ENCODE peak calls at places on chromosome 17, in five cellular contexts. B is HL-60, I is SK-N-SH, S is GM23338, Z is stomach. M is an unnamed sample.

GRCh38 chr17:75756451-75757085 is 8.4 kb downstream of the GALK1 start:
- DNase-seq in I (peak), Z (no peak), S (no peak), B (no peak), M (no peak)

GRCh38 chr17:35046740-35047283 is 16.7 kb downstream of the RFFL start:
- DNase-seq in I (peak), S (no peak), B (no peak), Z (no peak), M (no peak)

GRCh38 chr17:4998027-4998665 is 396 bp downstream of the KIF1C start:
- DNase-seq in Z (peak), I (peak), S (peak), B (no peak), M (no peak)

GRCh38 chr17:28792877-28793666 is 49.3 kb downstream of the TRAF4 start:
- DNase-seq in S (peak), I (no peak), Z (no peak), B (peak), M (no peak)

GRCh38 chr17:67488161-67488560 is 111.1 kb downstream of the PITPNC1 start:
- DNase-seq in Z (no peak), I (peak), S (no peak), B (no peak), M (no peak)

GRCh38 chr17:79457376-79457775 is 153.5 kb downstream of the RBFOX3 start:
- DNase-seq in Z (no peak), I (no peak), S (no peak), B (no peak), M (no peak)

GRCh38 chr17:72985882-72986720 is 106.4 kb downstream of the SLC39A11 start:
- DNase-seq in Z (peak), I (peak), B (peak), S (peak), M (no peak)

GRCh38 chr17:43312011-43312410 is 78.2 kb upstream of the RNU2-1 start:
- DNase-seq in Z (no peak), B (no peak), I (no peak), S (no peak), M (no peak)

GRCh38 chr17:75346906-75347305 is 57.7 kb upstream of the SLC25A19 start:
- DNase-seq in S (peak), Z (no peak), I (no peak), B (peak), M (no peak)

GRCh38 chr17:40107266-40107980 is 7.0 kb upstream of the NR1D1 start:
- DNase-seq in Z (no peak), I (no peak), B (peak), S (no peak), M (no peak)

GRCh38 chr17:35080536-35080935 is 17.0 kb upstream of the RFFL start:
- DNase-seq in S (no peak), I (no peak), Z (no peak), B (peak), M (no peak)

GRCh38 chr17:57862410-57862989 is 12.7 kb upstream of the MRPS23 start:
- DNase-seq in Z (no peak), B (no peak), S (peak), I (peak), M (no peak)

GRCh38 chr17:80704894-80705293 is 160.3 kb downstream of the RPTOR start:
- DNase-seq in S (no peak), B (no peak), Z (no peak), I (no peak), M (no peak)

GRCh38 chr17:1651559-1651844 is 1.8 kb upstream of the RILP start:
- DNase-seq in B (no peak), S (no peak), I (no peak), Z (no peak), M (no peak)

GRCh38 chr17:76421054-76421427 is 31.9 kb downstream of the UBE2O start:
- DNase-seq in B (no peak), I (no peak), S (peak), Z (no peak), M (no peak)

GRCh38 chr17:83018658-83019193 is 60.7 kb upstream of the METRNL start:
- DNase-seq in Z (no peak), I (no peak), B (no peak), S (no peak), M (no peak)

GRCh38 chr17:19727466-19728113 is 11.2 kb upstream of the SLC47A2 start:
- DNase-seq in I (no peak), Z (no peak), B (peak), S (no peak), M (no peak)

GRCh38 chr17:33389506-33390141 is 96.5 kb upstream of the ASIC2 start:
- DNase-seq in Z (no peak), S (no peak), I (no peak), B (no peak), M (no peak)

GRCh38 chr17:76151896-76152454 is 10.9 kb upstream of the FOXJ1 start:
- DNase-seq in Z (no peak), I (no peak), S (no peak), B (no peak), M (no peak)

GRCh38 chr17:17015221-17015620 is 27.0 kb upstream of the MPRIP start:
- DNase-seq in Z (no peak), I (no peak), S (no peak), B (no peak), M (no peak)

GRCh38 chr17:72984145-72984924 is 108.2 kb downstream of the SLC39A11 start:
- DNase-seq in B (no peak), I (no peak), Z (no peak), S (no peak), M (no peak)

GRCh38 chr17:19344311-19345066 is 18.0 kb downstream of the B9D1 start:
- DNase-seq in I (no peak), Z (no peak), S (no peak), B (no peak), M (no peak)

GRCh38 chr17:28221751-28222414 is 97.1 kb upstream of the TMEM97 start:
- DNase-seq in B (no peak), I (no peak), Z (no peak), S (no peak), M (no peak)

GRCh38 chr17:2949469-2950044 is 113.8 kb downstream of the OR1D5 start:
- DNase-seq in I (no peak), B (no peak), Z (peak), S (no peak), M (no peak)

GRCh38 chr17:32494621-32495346 is 8.0 kb downstream of the CDK5R1 start:
- DNase-seq in Z (no peak), B (peak), I (no peak), S (no peak), M (no peak)

GRCh38 chr17:65438708-65439294 is 122.6 kb downstream of the AXIN2 start:
- DNase-seq in Z (no peak), B (no peak), I (peak), S (no peak), M (no peak)

GRCh38 chr17:75326587-75326955 is 37.3 kb upstream of the SLC25A19 start:
- DNase-seq in I (no peak), B (peak), S (no peak), Z (no peak), M (no peak)

GRCh38 chr17:70060415-70060814 is 14.6 kb upstream of the KCNJ16 start:
- DNase-seq in I (no peak), Z (peak), S (no peak), B (no peak), M (no peak)

GRCh38 chr17:76314392-76315227 is 6.5 kb upstream of the QRICH2 start:
- DNase-seq in B (no peak), S (no peak), Z (no peak), I (no peak), M (no peak)

GRCh38 chr17:45147102-45147580 is 1.1 kb upstream of the HEXIM1 start:
- DNase-seq in I (peak), B (peak), Z (peak), S (peak), M (no peak)

GRCh38 chr17:29784661-29785060 is 145.4 kb downstream of the SSH2 start:
- DNase-seq in Z (no peak), I (no peak), S (no peak), B (no peak), M (no peak)

GRCh38 chr17:35934760-35935159 is 4.2 kb upstream of the RDM1 start:
- DNase-seq in S (no peak), Z (no peak), B (no peak), I (no peak), M (no peak)

GRCh38 chr17:4327638-4328037 is 38.8 kb downstream of the UBE2G1 start:
- DNase-seq in Z (no peak), I (no peak), B (no peak), S (no peak), M (no peak)

GRCh38 chr17:29574732-29575510 is 6.4 kb downstream of the TP53I13 start:
- DNase-seq in B (no peak), I (no peak), Z (peak), S (no peak), M (no peak)

GRCh38 chr17:64386412-64387144 is 4.1 kb downstream of the PECAM1 start:
- DNase-seq in B (no peak), S (no peak), Z (no peak), I (no peak), M (no peak)
- TF ChIP-seq POLR2AphosphoS5 in B (no peak), S (no peak), Z (no peak), I (no peak), M (no peak)

GRCh38 chr17:51200846-51201245 is 34.6 kb downstream of the NME2 start:
- DNase-seq in I (no peak), B (no peak), S (no peak), Z (no peak), M (no peak)
- TF ChIP-seq POLR2AphosphoS5 in I (no peak), B (no peak), S (no peak), Z (no peak), M (no peak)

GRCh38 chr17:38544175-38544838 is 61.4 kb downstream of the SRCIN1 start:
- DNase-seq in B (no peak), I (no peak), Z (no peak), S (no peak), M (no peak)

GRCh38 chr17:38540514-38540913 is 65.2 kb downstream of the SRCIN1 start:
- DNase-seq in Z (no peak), B (no peak), I (no peak), S (no peak), M (no peak)

GRCh38 chr17:38541281-38541680 is 64.5 kb downstream of the SRCIN1 start:
- DNase-seq in B (no peak), Z (no peak), S (no peak), I (no peak), M (no peak)

GRCh38 chr17:38543403-38544174 is 62.2 kb downstream of the SRCIN1 start:
- DNase-seq in S (no peak), B (no peak), Z (no peak), I (no peak), M (no peak)

DNA sequence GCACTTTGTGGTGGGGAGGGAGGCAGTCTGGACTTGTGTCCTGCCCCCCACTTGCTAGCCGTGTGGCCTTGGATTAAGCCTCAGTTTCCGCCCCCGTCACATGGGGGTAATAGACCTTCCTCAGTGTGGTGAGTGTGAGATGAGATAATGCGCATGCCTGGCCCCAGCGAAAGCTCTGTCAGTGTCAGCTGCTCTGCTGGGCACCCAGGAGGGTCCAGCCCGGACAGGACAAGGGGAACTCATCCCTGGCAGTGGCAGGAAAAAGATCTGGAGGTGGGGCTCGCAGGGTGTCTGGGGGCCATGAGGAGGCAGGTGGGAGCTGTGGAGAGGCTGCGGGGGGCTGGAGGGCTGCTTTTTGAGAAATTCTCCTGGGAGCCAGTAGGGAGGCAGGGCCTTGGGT is 63.5 kb downstream of the SRCIN1 start:
- DNase-seq in I (no peak), S (no peak), B (no peak), Z (no peak), M (no peak)
- TF ChIP-seq POLR2AphosphoS5 in I (no peak), S (no peak), B (no peak), Z (no peak), M (no peak)

GRCh38 chr17:64025732-64026294 is 5.4 kb upstream of the ICAM2 start:
- DNase-seq in B (peak), S (peak), I (peak), Z (peak), M (no peak)
- TF ChIP-seq POLR2AphosphoS5 in B (no peak), S (no peak), I (no peak), Z (peak), M (no peak)

GRCh38 chr17:49576121-49576905 is 642 bp downstream of the NXPH3 start:
- DNase-seq in B (no peak), I (peak), S (peak), Z (no peak), M (no peak)
- TF ChIP-seq POLR2AphosphoS5 in B (no peak), I (no peak), S (peak), Z (no peak), M (peak)

DNA sequence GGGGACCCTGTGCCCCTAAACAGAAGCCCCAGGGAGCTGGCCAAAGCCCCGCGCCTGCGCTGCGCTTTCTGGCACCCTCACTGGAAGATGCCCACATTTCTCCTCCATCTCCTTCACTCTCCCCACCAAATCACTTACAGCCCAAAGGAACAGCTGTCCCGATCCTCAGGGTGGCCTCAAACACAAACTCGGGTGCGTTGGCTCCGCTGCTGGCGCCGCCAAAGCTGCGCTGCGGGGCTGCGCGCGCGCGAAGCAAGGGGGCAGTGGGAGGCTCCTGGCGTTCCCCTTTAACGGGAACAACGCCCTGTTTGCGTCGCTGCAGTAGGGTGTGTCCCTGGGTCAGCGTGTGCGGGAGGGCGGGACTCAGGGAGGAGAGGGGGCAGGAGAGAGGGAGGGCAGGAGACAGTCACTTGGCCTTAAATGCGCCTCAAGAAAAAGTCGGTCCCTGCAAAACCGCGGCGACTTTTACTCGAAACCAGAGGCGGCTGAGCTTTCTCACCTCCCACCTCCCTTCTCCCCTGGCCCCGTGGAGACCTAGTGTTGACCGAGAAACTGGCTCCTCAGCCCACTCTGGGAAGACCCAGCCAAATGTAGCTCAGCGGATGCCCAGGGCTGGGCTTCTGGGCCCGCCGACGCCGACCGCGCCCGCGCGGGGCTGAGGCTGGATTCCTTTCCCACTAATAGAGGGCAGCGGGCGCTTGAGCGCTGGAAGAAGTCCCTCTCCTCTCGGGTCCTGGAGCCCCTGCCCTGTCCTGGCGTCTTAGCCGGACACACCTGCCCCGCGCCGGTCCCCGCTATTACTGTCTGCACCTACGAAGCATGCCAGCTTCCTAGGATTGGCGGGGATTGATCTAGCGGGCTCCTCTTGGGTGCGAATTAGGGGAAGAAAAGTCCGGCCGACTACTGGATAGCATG is 2.6 kb downstream of the PMP22 start:
- DNase-seq in S (peak), B (no peak), Z (peak), I (peak), M (no peak)
- TF ChIP-seq POLR2AphosphoS5 in S (no peak), B (no peak), Z (peak), I (peak), M (peak)

GRCh38 chr17:77429985-77430752 is 289.4 kb downstream of the SEC14L1 start:
- DNase-seq in Z (peak), S (peak), B (peak), I (peak), M (peak)
- TF ChIP-seq POLR2AphosphoS5 in Z (peak), S (peak), B (no peak), I (peak), M (peak)

GRCh38 chr17:8806206-8807069 is 7.3 kb upstream of the MFSD6L start:
- DNase-seq in B (no peak), Z (no peak), S (no peak), I (no peak), M (no peak)
- TF ChIP-seq POLR2AphosphoS5 in B (no peak), Z (no peak), S (no peak), I (no peak), M (no peak)